ENCODE peak calls at places on chromosomes 11 and 22, in five cellular contexts. One of them, this sample, is unnamed.

GRCh38 chr11:94120946-94121345 is 7.7 kb upstream of the PANX1 start:
- DNase-seq in MM.1S: no peak
- DNase-seq in neuronal stem cell: no peak
- DNase-seq in cardiac muscle cell: no peak
- DNase-seq in colonic mucosa: no peak
- DNase-seq in this sample: no peak

GRCh38 chr22:17083255-17083654 is 1.5 kb upstream of the IL17RA start:
- DNase-seq in neuronal stem cell: no peak
- DNase-seq in MM.1S: no peak
- DNase-seq in colonic mucosa: no peak
- DNase-seq in cardiac muscle cell: no peak
- DNase-seq in this sample: no peak

GRCh38 chr22:49880281-49880680 is 26.6 kb downstream of the ZBED4 start:
- DNase-seq in MM.1S: no peak
- DNase-seq in colonic mucosa: no peak
- DNase-seq in neuronal stem cell: no peak
- DNase-seq in cardiac muscle cell: no peak
- DNase-seq in this sample: no peak

GRCh38 chr11:6737872-6738466 is 33.8 kb downstream of the OR2AG2 start:
- DNase-seq in cardiac muscle cell: peak; percentile 54
- DNase-seq in neuronal stem cell: no peak
- DNase-seq in colonic mucosa: peak; percentile 64
- DNase-seq in MM.1S: peak; percentile 84
- DNase-seq in this sample: peak; percentile 66

GRCh38 chr11:6315811-6316425 is 4.4 kb downstream of the CAVIN3 start:
- DNase-seq in MM.1S: peak; percentile 57
- DNase-seq in neuronal stem cell: peak; percentile 64
- DNase-seq in cardiac muscle cell: peak; percentile 76
- DNase-seq in colonic mucosa: peak; percentile 53
- DNase-seq in this sample: peak; percentile 72

GRCh38 chr11:567036-567628 is 6.4 kb downstream of the RASSF7 start:
- DNase-seq in MM.1S: peak; percentile 5
- DNase-seq in cardiac muscle cell: no peak
- DNase-seq in colonic mucosa: no peak
- DNase-seq in neuronal stem cell: no peak
- DNase-seq in this sample: no peak

GRCh38 chr11:69799582-69799981 is 19.6 kb downstream of the FGF3 start:
- DNase-seq in neuronal stem cell: no peak
- DNase-seq in cardiac muscle cell: peak; percentile 29
- DNase-seq in colonic mucosa: peak; percentile 23
- DNase-seq in MM.1S: no peak
- DNase-seq in this sample: no peak

GRCh38 chr11:116073854-116074837 is 569.9 kb upstream of the CADM1 start:
- DNase-seq in cardiac muscle cell: peak; percentile 12
- DNase-seq in MM.1S: no peak
- DNase-seq in colonic mucosa: no peak
- DNase-seq in neuronal stem cell: peak; percentile 76
- DNase-seq in this sample: peak; percentile 17

GRCh38 chr22:25563757-25564319 is 637 bp upstream of the GRK3 start:
- DNase-seq in MM.1S: no peak
- DNase-seq in neuronal stem cell: no peak
- DNase-seq in colonic mucosa: peak; percentile 28
- DNase-seq in cardiac muscle cell: no peak
- DNase-seq in this sample: peak; percentile 35

GRCh38 chr11:64787526-64788320 is 9.4 kb upstream of the SF1 start:
- DNase-seq in MM.1S: peak; percentile 47
- DNase-seq in neuronal stem cell: no peak
- DNase-seq in cardiac muscle cell: peak; percentile 65
- DNase-seq in colonic mucosa: peak; percentile 80
- DNase-seq in this sample: peak; percentile 81

GRCh38 chr22:31272522-31273446 is 19.5 kb downstream of the PIK3IP1 start:
- DNase-seq in cardiac muscle cell: peak; percentile 75
- DNase-seq in neuronal stem cell: peak; percentile 52
- DNase-seq in colonic mucosa: peak; percentile 70
- DNase-seq in MM.1S: peak; percentile 59
- DNase-seq in this sample: peak; percentile 60

GRCh38 chr11:3340025-3340424 is 38.9 kb downstream of the ZNF195 start:
- DNase-seq in MM.1S: no peak
- DNase-seq in neuronal stem cell: no peak
- DNase-seq in cardiac muscle cell: peak; percentile 71
- DNase-seq in colonic mucosa: no peak
- DNase-seq in this sample: no peak

GRCh38 chr11:106691807-106692365 is 326.4 kb downstream of the GUCY1A2 start:
- DNase-seq in colonic mucosa: no peak
- DNase-seq in MM.1S: no peak
- DNase-seq in cardiac muscle cell: peak; percentile 17
- DNase-seq in neuronal stem cell: no peak
- DNase-seq in this sample: no peak

GRCh38 chr11:57560146-57560545 is 7.3 kb downstream of the UBE2L6 start:
- DNase-seq in cardiac muscle cell: no peak
- DNase-seq in neuronal stem cell: no peak
- DNase-seq in MM.1S: no peak
- DNase-seq in colonic mucosa: no peak
- DNase-seq in this sample: peak; percentile 26

GRCh38 chr22:27175444-27175843 is 518.1 kb downstream of the MIAT start:
- DNase-seq in cardiac muscle cell: no peak
- DNase-seq in colonic mucosa: no peak
- DNase-seq in neuronal stem cell: no peak
- DNase-seq in MM.1S: no peak
- DNase-seq in this sample: peak; percentile 25

GRCh38 chr11:1921576-1922141 is 2.2 kb downstream of the TNNT3 start:
- DNase-seq in colonic mucosa: peak; percentile 16
- DNase-seq in neuronal stem cell: no peak
- DNase-seq in cardiac muscle cell: peak; percentile 83
- DNase-seq in MM.1S: no peak
- DNase-seq in this sample: no peak

GRCh38 chr11:1924646-1925372 is 5.3 kb downstream of the TNNT3 start:
- DNase-seq in neuronal stem cell: no peak
- DNase-seq in colonic mucosa: no peak
- DNase-seq in cardiac muscle cell: no peak
- DNase-seq in MM.1S: no peak
- DNase-seq in this sample: no peak

GRCh38 chr11:1922411-1923113 is 3.1 kb downstream of the TNNT3 start:
- DNase-seq in cardiac muscle cell: no peak
- DNase-seq in neuronal stem cell: no peak
- DNase-seq in MM.1S: no peak
- DNase-seq in colonic mucosa: peak; percentile 14
- DNase-seq in this sample: no peak

GRCh38 chr11:1924121-1924520 is 4.6 kb downstream of the TNNT3 start:
- DNase-seq in neuronal stem cell: no peak
- DNase-seq in colonic mucosa: no peak
- DNase-seq in cardiac muscle cell: no peak
- DNase-seq in MM.1S: no peak
- DNase-seq in this sample: no peak

DNA sequence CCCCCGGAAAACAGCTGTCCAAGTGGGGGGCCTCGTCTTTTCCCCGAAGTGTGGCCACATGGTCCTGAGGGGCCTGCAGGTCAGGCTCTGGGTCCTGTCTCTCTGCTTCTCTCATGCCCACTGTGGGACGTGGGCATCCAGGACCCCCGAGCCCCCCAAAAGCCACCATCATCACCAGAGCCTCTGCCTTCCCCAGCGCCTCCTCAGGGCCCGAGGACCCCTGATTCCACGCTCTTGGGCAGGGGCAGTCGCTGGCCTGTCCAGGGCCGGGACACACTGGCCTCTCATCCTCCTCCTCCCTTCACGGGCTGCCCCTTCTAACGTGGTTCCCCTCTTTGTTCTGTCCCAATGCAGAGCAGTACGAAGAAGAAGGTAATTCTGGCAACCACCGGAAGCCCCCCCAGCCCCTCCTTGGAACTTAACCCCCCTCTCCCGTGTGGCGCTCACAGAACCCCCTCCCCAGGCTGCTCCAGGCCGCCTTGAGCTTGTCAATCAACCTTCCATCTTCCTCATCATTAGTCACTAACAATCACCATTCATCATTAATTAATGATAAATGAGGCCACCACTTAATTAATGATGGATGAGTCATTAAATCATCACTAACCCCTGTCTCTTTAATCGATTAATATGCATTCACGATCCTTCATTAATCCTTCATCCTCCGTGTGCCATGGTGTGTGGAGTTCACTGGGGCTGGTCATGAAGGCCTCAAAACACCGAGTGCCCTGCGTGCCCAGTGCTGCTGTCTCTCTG is 3.9 kb downstream of the TNNT3 start:
- DNase-seq in neuronal stem cell: no peak
- DNase-seq in colonic mucosa: no peak
- DNase-seq in MM.1S: no peak
- DNase-seq in cardiac muscle cell: no peak
- DNase-seq in this sample: no peak
- H3K4me1 ChIP-seq in neuronal stem cell: peaks cover 11% of the 10 kb centered on the region
- H3K4me1 ChIP-seq in colonic mucosa: no peaks in the 10 kb centered on the region
- H3K4me1 ChIP-seq in MM.1S: no peaks in the 10 kb centered on the region
- H3K4me1 ChIP-seq in cardiac muscle cell: peaks cover 8% of the 10 kb centered on the region
- H3K4me1 ChIP-seq in this sample: no peaks in the 10 kb centered on the region

GRCh38 chr11:96306933-96307747 is 35.9 kb downstream of the MAML2 start:
- DNase-seq in MM.1S: no peak
- DNase-seq in neuronal stem cell: peak; percentile 42
- DNase-seq in colonic mucosa: peak; percentile 94
- DNase-seq in cardiac muscle cell: peak; percentile 99
- DNase-seq in this sample: peak; percentile 95
- H3K27ac ChIP-seq in MM.1S: no peak overlapping the region
- H3K27ac ChIP-seq in neuronal stem cell: peak overlapping the region; percentile 60
- H3K27ac ChIP-seq in colonic mucosa: peak overlapping the region; percentile 88
- H3K27ac ChIP-seq in cardiac muscle cell: peak overlapping the region; percentile 98
- H3K27ac ChIP-seq in this sample: peak overlapping the region; percentile 79

GRCh38 chr22:22952531-22953295 is 65.1 kb downstream of the IGLL5 start:
- DNase-seq in cardiac muscle cell: no peak
- DNase-seq in MM.1S: no peak
- DNase-seq in neuronal stem cell: no peak
- DNase-seq in colonic mucosa: no peak
- DNase-seq in this sample: no peak
- H3K4me3 ChIP-seq in cardiac muscle cell: no peak overlapping the region
- H3K4me3 ChIP-seq in MM.1S: no peak overlapping the region
- H3K4me3 ChIP-seq in neuronal stem cell: no peak overlapping the region
- H3K4me3 ChIP-seq in colonic mucosa: no peak overlapping the region
- H3K4me3 ChIP-seq in this sample: no peak overlapping the region

GRCh38 chr11:92211576-92212167 is 12.9 kb upstream of the FAT3 start:
- DNase-seq in neuronal stem cell: peak; percentile 33
- DNase-seq in MM.1S: no peak
- DNase-seq in cardiac muscle cell: peak; percentile 33
- DNase-seq in colonic mucosa: no peak
- DNase-seq in this sample: peak; percentile 20
- H3K4me1 ChIP-seq in neuronal stem cell: peaks cover 6% of the 10 kb centered on the region
- H3K4me1 ChIP-seq in MM.1S: no peaks in the 10 kb centered on the region
- H3K4me1 ChIP-seq in cardiac muscle cell: no peaks in the 10 kb centered on the region
- H3K4me1 ChIP-seq in colonic mucosa: no peaks in the 10 kb centered on the region
- H3K4me1 ChIP-seq in this sample: no peaks in the 10 kb centered on the region

GRCh38 chr11:44818110-44818509 is 91.3 kb downstream of the TSPAN18 start:
- DNase-seq in colonic mucosa: no peak
- DNase-seq in neuronal stem cell: no peak
- DNase-seq in MM.1S: no peak
- DNase-seq in cardiac muscle cell: no peak
- DNase-seq in this sample: no peak
- H3K27ac ChIP-seq in colonic mucosa: no peak overlapping the region
- H3K27ac ChIP-seq in neuronal stem cell: no peak overlapping the region
- H3K27ac ChIP-seq in MM.1S: no peak overlapping the region
- H3K27ac ChIP-seq in cardiac muscle cell: no peak overlapping the region
- H3K27ac ChIP-seq in this sample: no peak overlapping the region

GRCh38 chr22:28810839-28811491 is 10.6 kb upstream of the XBP1 start:
- DNase-seq in MM.1S: peak; percentile 5
- DNase-seq in colonic mucosa: no peak
- DNase-seq in cardiac muscle cell: peak; percentile 45
- DNase-seq in neuronal stem cell: no peak
- DNase-seq in this sample: peak; percentile 40
- H3K4me3 ChIP-seq in MM.1S: no peak overlapping the region
- H3K4me3 ChIP-seq in colonic mucosa: no peak overlapping the region
- H3K4me3 ChIP-seq in cardiac muscle cell: no peak overlapping the region
- H3K4me3 ChIP-seq in neuronal stem cell: no peak overlapping the region
- H3K4me3 ChIP-seq in this sample: no peak overlapping the region

GRCh38 chr22:40213478-40213877 is 35.8 kb downstream of the TNRC6B start:
- DNase-seq in cardiac muscle cell: no peak
- DNase-seq in neuronal stem cell: no peak
- DNase-seq in colonic mucosa: no peak
- DNase-seq in MM.1S: no peak
- DNase-seq in this sample: no peak

GRCh38 chr22:40212126-40212525 is 34.4 kb downstream of the TNRC6B start:
- DNase-seq in neuronal stem cell: no peak
- DNase-seq in MM.1S: no peak
- DNase-seq in cardiac muscle cell: peak; percentile 27
- DNase-seq in colonic mucosa: no peak
- DNase-seq in this sample: peak; percentile 10

GRCh38 chr22:40209945-40210485 is 32.3 kb downstream of the TNRC6B start:
- DNase-seq in cardiac muscle cell: no peak
- DNase-seq in colonic mucosa: no peak
- DNase-seq in MM.1S: no peak
- DNase-seq in neuronal stem cell: no peak
- DNase-seq in this sample: no peak

GRCh38 chr22:40211481-40212052 is 33.8 kb downstream of the TNRC6B start:
- DNase-seq in cardiac muscle cell: no peak
- DNase-seq in neuronal stem cell: no peak
- DNase-seq in MM.1S: no peak
- DNase-seq in colonic mucosa: no peak
- DNase-seq in this sample: no peak

DNA sequence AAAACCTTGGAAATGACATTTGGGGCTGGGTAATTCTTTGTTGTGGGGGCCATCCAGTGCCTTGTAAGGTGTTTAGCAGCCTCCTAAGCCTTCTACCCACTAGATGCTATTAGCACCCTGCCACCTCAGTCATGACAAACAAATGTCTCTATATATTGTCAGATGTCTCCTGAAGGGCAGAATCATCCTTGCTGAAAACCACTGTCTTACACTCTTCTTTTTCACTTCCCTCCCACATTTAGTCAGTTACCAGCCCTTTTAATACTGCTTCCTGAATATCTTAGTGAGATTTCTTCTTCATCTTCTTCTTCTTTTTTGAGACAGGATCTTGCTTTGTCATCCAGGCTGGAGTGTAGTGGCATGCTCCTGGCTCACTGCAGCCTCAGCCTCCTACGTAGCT is 33.1 kb downstream of the TNRC6B start:
- DNase-seq in MM.1S: no peak
- DNase-seq in cardiac muscle cell: no peak
- DNase-seq in colonic mucosa: no peak
- DNase-seq in neuronal stem cell: no peak
- DNase-seq in this sample: no peak
- H3K4me1 ChIP-seq in MM.1S: peaks cover 42% of the 10 kb centered on the region
- H3K4me1 ChIP-seq in cardiac muscle cell: peaks cover 15% of the 10 kb centered on the region
- H3K4me1 ChIP-seq in colonic mucosa: no peaks in the 10 kb centered on the region
- H3K4me1 ChIP-seq in neuronal stem cell: peaks cover 5% of the 10 kb centered on the region
- H3K4me1 ChIP-seq in this sample: no peaks in the 10 kb centered on the region